ENCODE peak calls at places on chromosomes 2 and 18, in five cellular contexts. One of them, this sample, is unnamed.

GRCh38 chr2:234980476-234981187 is 28.8 kb downstream of the SH3BP4 start:
- DNase-seq in SK-N-SH: no peak
- DNase-seq in GM12878: no peak
- DNase-seq in HepG2: peak
- DNase-seq in K562: no peak
- DNase-seq in this sample: no peak

GRCh38 chr2:195709901-195710300 is 52.9 kb downstream of the SLC39A10 start:
- DNase-seq in SK-N-SH: no peak
- DNase-seq in GM12878: no peak
- DNase-seq in HepG2: no peak
- DNase-seq in K562: no peak
- DNase-seq in this sample: no peak

GRCh38 chr2:160353166-160353565 is 140.4 kb downstream of the RBMS1 start:
- DNase-seq in SK-N-SH: no peak
- DNase-seq in GM12878: no peak
- DNase-seq in HepG2: no peak
- DNase-seq in K562: no peak
- DNase-seq in this sample: peak

GRCh38 chr2:65576861-65577601 is 144.6 kb upstream of the SPRED2 start:
- DNase-seq in SK-N-SH: no peak
- DNase-seq in GM12878: no peak
- DNase-seq in HepG2: peak
- DNase-seq in K562: peak
- DNase-seq in this sample: no peak

GRCh38 chr2:103656558-103656957 is 894.7 kb downstream of the TMEM182 start:
- DNase-seq in SK-N-SH: no peak
- DNase-seq in GM12878: no peak
- DNase-seq in HepG2: no peak
- DNase-seq in K562: peak
- DNase-seq in this sample: no peak

GRCh38 chr18:40984856-40985255 is 970.2 kb upstream of the PIK3C3 start:
- DNase-seq in SK-N-SH: no peak
- DNase-seq in GM12878: no peak
- DNase-seq in HepG2: no peak
- DNase-seq in K562: no peak
- DNase-seq in this sample: no peak

GRCh38 chr2:218831378-218831990 is at the start of gene PRKAG3:
- DNase-seq in SK-N-SH: no peak
- DNase-seq in GM12878: no peak
- DNase-seq in HepG2: no peak
- DNase-seq in K562: no peak
- DNase-seq in this sample: no peak

GRCh38 chr2:208148803-208149202 is 2.8 kb upstream of the CRYGB start:
- DNase-seq in SK-N-SH: no peak
- DNase-seq in GM12878: no peak
- DNase-seq in HepG2: no peak
- DNase-seq in K562: no peak
- DNase-seq in this sample: no peak

GRCh38 chr18:48342588-48342987 is 66.6 kb downstream of the ZBTB7C start:
- DNase-seq in SK-N-SH: no peak
- DNase-seq in GM12878: no peak
- DNase-seq in HepG2: no peak
- DNase-seq in K562: no peak
- DNase-seq in this sample: no peak

GRCh38 chr2:162058973-162059668 is 14.9 kb downstream of the DPP4 start:
- DNase-seq in SK-N-SH: no peak
- DNase-seq in GM12878: peak
- DNase-seq in HepG2: no peak
- DNase-seq in K562: no peak
- DNase-seq in this sample: no peak

GRCh38 chr18:36130883-36131653 is 1.4 kb downstream of the ELP2 start:
- DNase-seq in SK-N-SH: peak
- DNase-seq in GM12878: no peak
- DNase-seq in HepG2: no peak
- DNase-seq in K562: no peak
- DNase-seq in this sample: no peak

GRCh38 chr2:54514819-54515569 is 58.9 kb downstream of the SPTBN1 start:
- DNase-seq in SK-N-SH: no peak
- DNase-seq in GM12878: no peak
- DNase-seq in HepG2: no peak
- DNase-seq in K562: no peak
- DNase-seq in this sample: no peak

GRCh38 chr2:44802409-44803099 is 138.9 kb upstream of the SIX3 start:
- DNase-seq in SK-N-SH: no peak
- DNase-seq in GM12878: no peak
- DNase-seq in HepG2: no peak
- DNase-seq in K562: no peak
- DNase-seq in this sample: no peak

GRCh38 chr2:55518846-55519167 is 711 bp upstream of the CFAP36 start:
- DNase-seq in SK-N-SH: peak
- DNase-seq in GM12878: no peak
- DNase-seq in HepG2: peak
- DNase-seq in K562: peak
- DNase-seq in this sample: peak

GRCh38 chr2:24466871-24467870 is 23.9 kb upstream of the NCOA1 start:
- DNase-seq in SK-N-SH: no peak
- DNase-seq in GM12878: no peak
- DNase-seq in HepG2: no peak
- DNase-seq in K562: no peak
- DNase-seq in this sample: no peak

GRCh38 chr2:134763164-134763710 is 44.4 kb upstream of the TMEM163 start:
- DNase-seq in SK-N-SH: no peak
- DNase-seq in GM12878: no peak
- DNase-seq in HepG2: no peak
- DNase-seq in K562: no peak
- DNase-seq in this sample: no peak

GRCh38 chr2:233213975-233214374 is 37.5 kb upstream of the ATG16L1 start:
- DNase-seq in SK-N-SH: no peak
- DNase-seq in GM12878: no peak
- DNase-seq in HepG2: no peak
- DNase-seq in K562: no peak
- DNase-seq in this sample: no peak

GRCh38 chr18:12233378-12233777 is 20.8 kb upstream of the CIDEA start:
- DNase-seq in SK-N-SH: no peak
- DNase-seq in GM12878: no peak
- DNase-seq in HepG2: no peak
- DNase-seq in K562: peak
- DNase-seq in this sample: no peak

GRCh38 chr2:111705206-111705605 is 178.8 kb downstream of the ANAPC1 start:
- DNase-seq in SK-N-SH: no peak
- DNase-seq in GM12878: no peak
- DNase-seq in HepG2: no peak
- DNase-seq in K562: no peak
- DNase-seq in this sample: no peak

GRCh38 chr2:98086491-98087446 is at the start of gene VWA3B:
- DNase-seq in SK-N-SH: peak
- DNase-seq in GM12878: no peak
- DNase-seq in HepG2: no peak
- DNase-seq in K562: peak
- DNase-seq in this sample: peak

GRCh38 chr2:158101384-158101926 is at the start of gene UPP2:
- DNase-seq in SK-N-SH: no peak
- DNase-seq in GM12878: no peak
- DNase-seq in HepG2: peak
- DNase-seq in K562: no peak
- DNase-seq in this sample: no peak

GRCh38 chr2:172792711-172793110 is 57.1 kb downstream of the RAPGEF4 start:
- DNase-seq in SK-N-SH: no peak
- DNase-seq in GM12878: no peak
- DNase-seq in HepG2: no peak
- DNase-seq in K562: no peak
- DNase-seq in this sample: no peak

GRCh38 chr2:232624554-232624842 is 8.9 kb upstream of the EFHD1 start:
- DNase-seq in SK-N-SH: no peak
- DNase-seq in GM12878: no peak
- DNase-seq in HepG2: no peak
- DNase-seq in K562: no peak
- DNase-seq in this sample: no peak

GRCh38 chr2:207847807-207848544 is 78.3 kb upstream of the FZD5 start:
- DNase-seq in SK-N-SH: no peak
- DNase-seq in GM12878: no peak
- DNase-seq in HepG2: peak
- DNase-seq in K562: no peak
- DNase-seq in this sample: no peak

GRCh38 chr2:10301946-10302478 is 692 bp upstream of the HPCAL1 start:
- DNase-seq in SK-N-SH: no peak
- DNase-seq in GM12878: no peak
- DNase-seq in HepG2: peak
- DNase-seq in K562: no peak
- DNase-seq in this sample: no peak

GRCh38 chr2:152389483-152389882 is 54.5 kb downstream of the FMNL2 start:
- DNase-seq in SK-N-SH: no peak
- DNase-seq in GM12878: no peak
- DNase-seq in HepG2: no peak
- DNase-seq in K562: no peak
- DNase-seq in this sample: no peak

GRCh38 chr18:23226930-23227728 is 91.8 kb downstream of the CABLES1 start:
- DNase-seq in SK-N-SH: no peak
- DNase-seq in GM12878: no peak
- DNase-seq in HepG2: no peak
- DNase-seq in K562: no peak
- DNase-seq in this sample: no peak
- TF ChIP-seq FOXM1 in SK-N-SH: no peak
- TF ChIP-seq FOXM1 in GM12878: no peak
- TF ChIP-seq FOXM1 in HepG2: no peak
- TF ChIP-seq FOXM1 in K562: no peak
- TF ChIP-seq FOXM1 in this sample: no peak

GRCh38 chr2:222322241-222322640 is 23.4 kb upstream of the PAX3 start:
- DNase-seq in SK-N-SH: no peak
- DNase-seq in GM12878: no peak
- DNase-seq in HepG2: no peak
- DNase-seq in K562: no peak
- DNase-seq in this sample: no peak

GRCh38 chr2:222318026-222318711 is 19.4 kb upstream of the PAX3 start:
- DNase-seq in SK-N-SH: peak
- DNase-seq in GM12878: no peak
- DNase-seq in HepG2: peak
- DNase-seq in K562: peak
- DNase-seq in this sample: peak

GRCh38 chr2:222319576-222320440 is 21.0 kb upstream of the PAX3 start:
- DNase-seq in SK-N-SH: peak
- DNase-seq in GM12878: no peak
- DNase-seq in HepG2: no peak
- DNase-seq in K562: no peak
- DNase-seq in this sample: peak

GRCh38 chr2:222318712-222319575 is 20.1 kb upstream of the PAX3 start:
- DNase-seq in SK-N-SH: peak
- DNase-seq in GM12878: no peak
- DNase-seq in HepG2: no peak
- DNase-seq in K562: no peak
- DNase-seq in this sample: peak

DNA sequence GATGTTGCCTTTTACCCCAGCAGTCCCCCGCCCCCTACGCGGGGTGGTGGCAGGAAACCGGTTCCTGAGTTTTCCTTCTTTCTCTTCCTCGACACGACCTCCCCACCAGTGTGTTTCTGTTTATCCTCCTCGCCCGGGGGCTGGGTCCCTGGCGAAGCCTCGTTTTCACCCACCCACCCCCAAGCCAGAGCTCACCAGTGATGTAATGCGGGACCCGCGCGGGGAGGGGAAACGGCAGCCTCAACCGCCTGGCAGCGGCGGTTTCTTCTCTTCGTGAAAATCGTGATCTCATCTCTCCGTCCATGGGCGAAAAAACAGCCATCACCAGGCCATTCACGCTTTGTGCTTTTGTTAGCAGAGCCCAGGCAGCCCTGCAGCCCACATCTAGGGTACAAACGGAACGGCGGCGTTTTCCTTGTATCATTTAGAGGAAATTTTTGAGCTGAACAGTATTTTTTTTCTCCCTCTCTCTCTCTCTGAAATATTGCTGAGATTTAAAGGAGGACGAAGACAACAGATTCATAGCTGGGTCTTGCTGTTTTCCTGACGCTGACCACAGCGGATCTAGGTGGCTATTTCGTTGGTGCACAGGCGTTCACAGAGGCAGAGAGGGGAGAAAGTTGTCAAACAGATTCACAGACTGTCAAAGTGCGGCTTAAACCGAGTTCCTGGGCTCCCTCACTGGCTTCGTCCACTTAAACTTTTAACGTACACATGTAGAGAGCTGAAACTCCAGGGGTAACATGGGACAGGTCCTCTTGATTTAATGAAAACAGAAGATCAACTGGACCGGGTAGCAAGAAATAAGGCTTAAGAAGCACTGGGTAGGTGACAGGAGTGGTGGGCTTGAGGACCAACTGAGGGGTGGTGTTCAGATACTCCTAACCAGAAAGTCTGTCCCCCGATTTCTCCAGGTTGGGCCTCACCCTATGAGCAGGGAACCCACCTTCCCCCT is 21.9 kb upstream of the PAX3 start:
- DNase-seq in SK-N-SH: peak
- DNase-seq in GM12878: no peak
- DNase-seq in HepG2: no peak
- DNase-seq in K562: no peak
- DNase-seq in this sample: no peak
- TF ChIP-seq FOXM1 in SK-N-SH: no peak
- TF ChIP-seq FOXM1 in GM12878: no peak
- TF ChIP-seq FOXM1 in HepG2: no peak
- TF ChIP-seq FOXM1 in K562: no peak
- TF ChIP-seq FOXM1 in this sample: no peak

GRCh38 chr2:20231632-20232031 is 6.7 kb upstream of the SDC1 start:
- DNase-seq in SK-N-SH: peak
- DNase-seq in GM12878: no peak
- DNase-seq in HepG2: peak
- DNase-seq in K562: no peak
- DNase-seq in this sample: no peak
- TF ChIP-seq FOXM1 in SK-N-SH: no peak
- TF ChIP-seq FOXM1 in GM12878: no peak
- TF ChIP-seq FOXM1 in HepG2: no peak
- TF ChIP-seq FOXM1 in K562: no peak
- TF ChIP-seq FOXM1 in this sample: no peak

GRCh38 chr2:170652637-170653417 is 62.3 kb upstream of the SP5 start:
- DNase-seq in SK-N-SH: no peak
- DNase-seq in GM12878: no peak
- DNase-seq in HepG2: no peak
- DNase-seq in K562: no peak
- DNase-seq in this sample: no peak

GRCh38 chr2:170648037-170648436 is 67.1 kb upstream of the SP5 start:
- DNase-seq in SK-N-SH: no peak
- DNase-seq in GM12878: no peak
- DNase-seq in HepG2: no peak
- DNase-seq in K562: no peak
- DNase-seq in this sample: no peak

GRCh38 chr2:170656669-170657068 is 58.5 kb upstream of the SP5 start:
- DNase-seq in SK-N-SH: no peak
- DNase-seq in GM12878: no peak
- DNase-seq in HepG2: no peak
- DNase-seq in K562: no peak
- DNase-seq in this sample: no peak

DNA sequence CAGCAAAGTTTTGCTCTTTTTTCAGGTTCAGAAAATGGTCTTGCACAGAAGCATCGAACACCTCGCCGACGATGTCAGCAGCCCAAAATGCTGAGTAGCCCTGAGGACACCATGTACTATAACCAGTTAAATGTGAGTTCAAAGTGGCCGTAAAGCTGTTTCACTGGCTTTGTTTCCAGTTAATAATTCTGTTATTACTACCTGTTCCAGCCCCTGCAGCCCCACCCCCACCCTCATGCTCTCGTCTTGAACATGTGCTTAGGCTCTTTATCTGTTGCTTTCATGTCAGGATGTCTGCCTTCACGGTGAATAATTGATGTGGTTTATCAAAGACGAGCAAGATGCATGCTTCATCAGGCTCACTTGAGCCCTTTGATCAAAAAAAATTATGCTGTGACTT is 63.5 kb upstream of the SP5 start:
- DNase-seq in SK-N-SH: no peak
- DNase-seq in GM12878: no peak
- DNase-seq in HepG2: no peak
- DNase-seq in K562: peak
- DNase-seq in this sample: no peak
- TF ChIP-seq FOXM1 in SK-N-SH: no peak
- TF ChIP-seq FOXM1 in GM12878: no peak
- TF ChIP-seq FOXM1 in HepG2: no peak
- TF ChIP-seq FOXM1 in K562: no peak
- TF ChIP-seq FOXM1 in this sample: no peak